ENCODE peak calls at places on chromosomes 3 and 15, in ten cellular contexts. S, L, W, F, D, X, Q, P, R and U are unnamed samples.
A peak's percentile ranks its signal among the peaks of the same experiment; 100 is the strongest.

GRCh38 chr3:39149498-39150169 is 3.8 kb downstream of the CSRNP1 start:
- DNase-seq in S (no peak), L (no peak), W (no peak), F (no peak), D (no peak), X (no peak), Q (no peak), P (peak; percentile 61), R (no peak), U (no peak)

GRCh38 chr3:10721101-10721500 is 94.9 kb upstream of the SLC6A11 start:
- DNase-seq in S (no peak), L (no peak), W (no peak), F (no peak), D (no peak), X (no peak), Q (no peak), P (no peak), R (peak; percentile 20), U (no peak)

GRCh38 chr3:101533603-101533968 is 20.6 kb upstream of the SENP7 start:
- DNase-seq in S (no peak), L (no peak), W (no peak), F (no peak), D (no peak), X (no peak), Q (no peak), P (no peak), R (no peak), U (no peak)

GRCh38 chr3:192918275-192918588 is 576 bp upstream of the MB21D2 start:
- DNase-seq in S (no peak), L (no peak), W (no peak), F (no peak), D (no peak), X (no peak), Q (no peak), P (no peak), R (no peak), U (no peak)

GRCh38 chr3:61530355-61530754 is 31.0 kb upstream of the PTPRG start:
- DNase-seq in S (no peak), L (no peak), W (no peak), F (peak; percentile 51), D (no peak), X (peak; percentile 14), Q (peak; percentile 49), P (peak; percentile 70), R (no peak), U (no peak)

GRCh38 chr3:45994661-45995369 is 809 bp downstream of the FYCO1 start:
- DNase-seq in S (no peak), L (peak; percentile 13), W (no peak), F (no peak), D (no peak), X (peak; percentile 38), Q (no peak), P (peak; percentile 64), R (peak; percentile 67), U (no peak)

GRCh38 chr3:11651900-11652299 is 8.2 kb upstream of the VGLL4 start:
- DNase-seq in S (no peak), L (peak; percentile 44), W (no peak), F (no peak), D (no peak), X (peak; percentile 56), Q (peak; percentile 21), P (no peak), R (no peak), U (no peak)

GRCh38 chr3:23629181-23629893 is 176.4 kb upstream of the UBE2E1 start:
- DNase-seq in S (no peak), L (no peak), W (no peak), F (no peak), D (no peak), X (no peak), Q (no peak), P (peak; percentile 35), R (no peak), U (no peak)

GRCh38 chr15:22888120-22888859 is 49.8 kb downstream of the NIPA2 start:
- DNase-seq in S (peak; percentile 22), L (peak; percentile 71), W (no peak), F (no peak), D (no peak), X (no peak), Q (no peak), P (no peak), R (no peak), U (peak; percentile 94)

GRCh38 chr3:58058654-58059263 is 50.5 kb downstream of the FLNB start:
- DNase-seq in S (no peak), L (no peak), W (no peak), F (no peak), D (no peak), X (no peak), Q (no peak), P (no peak), R (no peak), U (no peak)

GRCh38 chr3:138945646-138946553 is 1.0 kb downstream of the FOXL2 start:
- DNase-seq in S (no peak), L (peak; percentile 35), W (no peak), F (no peak), D (no peak), X (no peak), Q (no peak), P (peak; percentile 86), R (no peak), U (no peak)

GRCh38 chr15:91537868-91538267 is 315.6 kb upstream of the SLCO3A1 start:
- DNase-seq in S (no peak), L (no peak), W (no peak), F (no peak), D (no peak), X (no peak), Q (no peak), P (no peak), R (no peak), U (no peak)
- H3K27ac ChIP-seq in S (no peak overlapping the region), L (peak overlapping the region; percentile 83), W (no peak overlapping the region), F (no peak overlapping the region), D (no peak overlapping the region), X (no peak overlapping the region), Q (no peak overlapping the region), P (no peak overlapping the region), R (no peak overlapping the region), U (no peak overlapping the region)

DNA sequence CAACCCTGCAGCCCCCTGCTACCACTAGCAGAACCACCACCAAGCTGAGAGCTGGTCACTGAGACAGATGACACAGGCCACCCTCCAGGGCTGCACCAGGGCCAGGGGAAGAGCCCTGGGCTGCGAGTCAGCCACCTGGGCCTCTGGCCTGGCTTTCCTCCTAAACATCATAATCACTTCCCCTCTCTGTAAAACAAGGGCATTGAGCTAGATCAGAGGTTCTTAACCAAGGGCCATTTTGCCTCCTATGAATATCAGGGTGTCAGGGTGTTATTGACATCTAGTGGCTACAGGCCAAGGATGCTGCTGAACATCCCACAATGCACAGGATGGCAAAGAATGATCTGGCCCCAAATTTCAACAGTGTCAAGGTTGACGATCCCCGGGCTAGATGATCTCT is 25.2 kb downstream of the TLE3 start:
- DNase-seq in S (no peak), L (no peak), W (no peak), F (no peak), D (no peak), X (peak; percentile 34), Q (no peak), P (no peak), R (no peak), U (no peak)
- H3K27ac ChIP-seq in S (no peak overlapping the region), L (no peak overlapping the region), W (no peak overlapping the region), F (peak overlapping the region; percentile 8), D (no peak overlapping the region), X (no peak overlapping the region), Q (no peak overlapping the region), P (no peak overlapping the region), R (no peak overlapping the region), U (no peak overlapping the region)

GRCh38 chr3:14203521-14204079 is 25.0 kb downstream of the LSM3 start:
- DNase-seq in S (no peak), L (peak; percentile 79), W (peak; percentile 30), F (peak; percentile 54), D (peak; percentile 79), X (peak; percentile 70), Q (peak; percentile 40), P (peak; percentile 88), R (peak; percentile 83), U (peak; percentile 77)

GRCh38 chr3:14200841-14201240 is 22.2 kb downstream of the LSM3 start:
- DNase-seq in S (no peak), L (no peak), W (no peak), F (no peak), D (no peak), X (no peak), Q (no peak), P (no peak), R (no peak), U (no peak)

GRCh38 chr3:14200276-14200675 is 21.7 kb downstream of the LSM3 start:
- DNase-seq in S (no peak), L (no peak), W (no peak), F (no peak), D (no peak), X (no peak), Q (no peak), P (no peak), R (no peak), U (no peak)

GRCh38 chr3:14202874-14203520 is 24.4 kb downstream of the LSM3 start:
- DNase-seq in S (no peak), L (no peak), W (no peak), F (no peak), D (no peak), X (no peak), Q (no peak), P (no peak), R (no peak), U (no peak)

DNA sequence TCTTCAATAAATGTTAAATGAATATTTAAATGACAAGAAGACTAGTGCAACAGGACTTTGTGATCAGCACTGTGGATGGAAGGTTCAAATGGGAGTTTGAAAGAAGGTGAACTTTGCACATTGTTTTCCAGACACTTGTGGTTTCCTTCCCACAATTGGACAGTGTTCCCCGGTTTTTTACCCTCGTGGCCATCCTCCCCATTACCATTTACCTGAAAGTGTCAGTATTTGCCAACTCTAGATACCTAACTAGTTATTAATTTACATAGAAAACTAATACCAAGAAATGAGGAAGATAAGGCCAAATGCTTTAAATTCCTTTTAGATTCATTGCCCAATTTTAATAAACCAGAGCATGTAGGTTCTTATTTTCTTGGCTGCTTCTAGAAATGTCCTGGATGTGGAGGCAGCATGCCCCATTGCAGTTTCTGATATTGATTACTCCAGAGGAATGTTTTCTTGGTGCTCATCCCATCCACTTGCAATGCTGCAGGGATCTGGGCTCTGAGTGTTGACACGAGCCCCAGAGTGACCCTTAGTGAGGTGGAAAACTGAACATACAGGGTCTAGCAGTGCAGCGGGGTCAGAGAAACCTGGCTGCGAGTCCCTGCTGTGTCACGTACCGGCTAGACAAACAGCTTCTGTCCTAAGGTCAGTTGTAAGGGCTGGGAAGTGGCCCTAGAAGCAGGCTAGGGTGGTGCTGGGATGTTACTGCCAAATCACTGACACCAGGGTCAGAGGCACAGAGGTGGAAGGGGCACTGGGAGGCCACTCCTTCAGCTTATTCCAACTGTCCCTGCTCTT is 23.5 kb downstream of the LSM3 start:
- DNase-seq in S (no peak), L (no peak), W (no peak), F (no peak), D (no peak), X (no peak), Q (no peak), P (no peak), R (no peak), U (no peak)
- H3K27ac ChIP-seq in S (no peak overlapping the region), L (no peak overlapping the region), W (no peak overlapping the region), F (no peak overlapping the region), D (no peak overlapping the region), X (no peak overlapping the region), Q (no peak overlapping the region), P (no peak overlapping the region), R (no peak overlapping the region), U (no peak overlapping the region)

DNA sequence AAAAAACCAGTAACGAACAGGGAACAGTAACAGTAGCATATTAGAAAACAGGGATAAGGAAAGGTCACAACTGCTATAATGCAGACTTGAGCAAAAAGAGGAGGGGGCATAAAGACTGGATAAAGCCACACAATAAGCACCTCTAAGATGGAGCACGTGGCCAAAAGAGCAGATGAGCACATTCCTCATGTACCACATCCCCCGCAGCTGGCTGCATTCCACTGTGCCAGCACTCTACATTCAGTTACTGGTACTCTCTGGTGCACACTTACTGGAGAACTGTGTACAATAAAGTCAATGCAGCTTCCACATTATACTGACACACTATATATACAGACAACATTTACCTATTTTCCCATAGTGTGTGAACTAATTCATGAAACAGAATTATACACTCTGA is 64.7 kb downstream of the UBE3A start:
- DNase-seq in S (no peak), L (no peak), W (no peak), F (no peak), D (no peak), X (no peak), Q (no peak), P (no peak), R (no peak), U (no peak)
- H3K27ac ChIP-seq in S (no peak overlapping the region), L (no peak overlapping the region), W (no peak overlapping the region), F (no peak overlapping the region), D (no peak overlapping the region), X (no peak overlapping the region), Q (no peak overlapping the region), P (no peak overlapping the region), R (no peak overlapping the region), U (no peak overlapping the region)